ENCODE peak calls at places on chromosomes 16 and 17, in five cellular contexts. One of them, this sample, is unnamed.

GRCh38 chr17:79655672-79656290 is 44.9 kb upstream of the RBFOX3 start:
- DNase-seq in WTC11: no peak
- DNase-seq in K562: no peak
- DNase-seq in GM12878: no peak
- DNase-seq in HepG2: no peak
- DNase-seq in this sample: no peak

GRCh38 chr16:23724438-23725131 is 11.6 kb upstream of the ERN2 start:
- DNase-seq in WTC11: no peak
- DNase-seq in K562: no peak
- DNase-seq in GM12878: no peak
- DNase-seq in HepG2: no peak
- DNase-seq in this sample: no peak

GRCh38 chr17:61144876-61145564 is 254.6 kb upstream of the TBX2 start:
- DNase-seq in WTC11: no peak
- DNase-seq in K562: peak
- DNase-seq in GM12878: no peak
- DNase-seq in HepG2: no peak
- DNase-seq in this sample: no peak

GRCh38 chr16:19698480-19699465 is 19.3 kb downstream of the KNOP1 start:
- DNase-seq in WTC11: no peak
- DNase-seq in K562: no peak
- DNase-seq in GM12878: no peak
- DNase-seq in HepG2: no peak
- DNase-seq in this sample: no peak

GRCh38 chr17:63537001-63537400 is 13.3 kb upstream of the DCAF7 start:
- DNase-seq in WTC11: no peak
- DNase-seq in K562: no peak
- DNase-seq in GM12878: no peak
- DNase-seq in HepG2: no peak
- DNase-seq in this sample: no peak

GRCh38 chr17:7956208-7956965 is 24.4 kb downstream of the CNTROB start:
- DNase-seq in WTC11: no peak
- DNase-seq in K562: no peak
- DNase-seq in GM12878: no peak
- DNase-seq in HepG2: no peak
- DNase-seq in this sample: no peak

GRCh38 chr17:73586921-73587680 is 57.1 kb downstream of the SDK2 start:
- DNase-seq in WTC11: no peak
- DNase-seq in K562: peak
- DNase-seq in GM12878: no peak
- DNase-seq in HepG2: peak
- DNase-seq in this sample: no peak

GRCh38 chr17:61877837-61878236 is 14.5 kb upstream of the BRIP1 start:
- DNase-seq in WTC11: no peak
- DNase-seq in K562: no peak
- DNase-seq in GM12878: no peak
- DNase-seq in HepG2: no peak
- DNase-seq in this sample: no peak

GRCh38 chr16:26005336-26005735 is 313.6 kb downstream of the HS3ST4 start:
- DNase-seq in WTC11: no peak
- DNase-seq in K562: no peak
- DNase-seq in GM12878: no peak
- DNase-seq in HepG2: no peak
- DNase-seq in this sample: no peak

GRCh38 chr16:49560018-49560830 is 186.6 kb downstream of the C16orf78 start:
- DNase-seq in WTC11: no peak
- DNase-seq in K562: no peak
- DNase-seq in GM12878: no peak
- DNase-seq in HepG2: no peak
- DNase-seq in this sample: no peak

GRCh38 chr17:17669851-17670232 is 11.4 kb upstream of the RAI1 start:
- DNase-seq in WTC11: no peak
- DNase-seq in K562: no peak
- DNase-seq in GM12878: no peak
- DNase-seq in HepG2: no peak
- DNase-seq in this sample: no peak

GRCh38 chr16:73956592-73957495 is 339.8 kb upstream of the PSMD7 start:
- DNase-seq in WTC11: peak
- DNase-seq in K562: peak
- DNase-seq in GM12878: peak
- DNase-seq in HepG2: peak
- DNase-seq in this sample: peak

GRCh38 chr17:41914358-41914766 is 4.4 kb downstream of the ACLY start:
- DNase-seq in WTC11: no peak
- DNase-seq in K562: no peak
- DNase-seq in GM12878: no peak
- DNase-seq in HepG2: peak
- DNase-seq in this sample: no peak
- TF ChIP-seq ATF2 in WTC11: no peak
- TF ChIP-seq ATF2 in K562: no peak
- TF ChIP-seq ATF2 in GM12878: no peak
- TF ChIP-seq ATF2 in HepG2: no peak
- TF ChIP-seq ATF2 in this sample: no peak

DNA sequence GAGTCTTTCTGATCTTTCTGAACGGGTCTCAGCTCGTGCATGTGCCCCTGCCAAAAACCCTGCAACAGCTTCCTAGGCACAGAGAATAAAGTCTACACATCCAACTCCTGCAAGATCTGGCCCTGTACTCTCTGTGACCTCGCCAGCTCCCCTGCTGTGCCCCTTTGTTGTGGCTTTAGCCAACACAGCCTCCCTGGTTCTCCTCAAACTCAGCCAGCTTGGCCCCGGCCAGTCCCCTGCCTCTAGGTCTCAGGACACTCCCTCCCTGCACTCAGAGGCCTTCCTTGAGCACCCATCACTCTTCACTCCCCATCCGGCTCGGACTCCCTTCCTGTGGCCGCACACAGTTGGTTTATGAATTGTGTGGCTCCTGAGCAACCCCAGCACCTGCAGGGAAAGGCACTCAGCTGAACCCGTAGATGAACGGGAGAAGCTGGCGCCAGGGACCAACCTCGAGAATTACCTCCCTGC is 1.4 kb downstream of the CEP131 start:
- DNase-seq in WTC11: peak
- DNase-seq in K562: no peak
- DNase-seq in GM12878: no peak
- DNase-seq in HepG2: no peak
- DNase-seq in this sample: no peak
- TF ChIP-seq ATF2 in WTC11: no peak
- TF ChIP-seq ATF2 in K562: no peak
- TF ChIP-seq ATF2 in GM12878: no peak
- TF ChIP-seq ATF2 in HepG2: no peak
- TF ChIP-seq ATF2 in this sample: no peak

DNA sequence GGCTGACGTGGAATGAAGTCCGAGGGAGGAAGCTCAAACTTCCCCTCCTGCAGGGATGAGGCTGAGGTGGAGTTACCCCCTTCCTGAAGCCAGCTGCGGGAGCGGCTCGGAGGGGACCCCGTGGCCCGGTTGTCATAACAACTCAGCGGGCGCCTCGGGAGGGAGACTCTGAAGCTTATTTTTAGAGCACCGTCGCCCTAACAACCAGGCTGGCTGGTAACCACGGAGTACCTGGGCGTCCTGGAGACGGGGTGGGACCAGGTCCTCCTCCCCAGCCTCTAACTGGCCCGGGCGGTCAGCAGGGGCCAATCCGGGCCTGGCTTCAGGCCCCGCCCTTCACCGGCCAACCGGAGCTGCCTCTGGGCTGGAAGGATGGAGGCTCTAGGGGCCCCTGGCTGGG is 27.7 kb downstream of the NECAB2 start:
- DNase-seq in WTC11: peak
- DNase-seq in K562: peak
- DNase-seq in GM12878: no peak
- DNase-seq in HepG2: no peak
- DNase-seq in this sample: no peak
- TF ChIP-seq ATF2 in WTC11: no peak
- TF ChIP-seq ATF2 in K562: no peak
- TF ChIP-seq ATF2 in GM12878: no peak
- TF ChIP-seq ATF2 in HepG2: no peak
- TF ChIP-seq ATF2 in this sample: no peak

DNA sequence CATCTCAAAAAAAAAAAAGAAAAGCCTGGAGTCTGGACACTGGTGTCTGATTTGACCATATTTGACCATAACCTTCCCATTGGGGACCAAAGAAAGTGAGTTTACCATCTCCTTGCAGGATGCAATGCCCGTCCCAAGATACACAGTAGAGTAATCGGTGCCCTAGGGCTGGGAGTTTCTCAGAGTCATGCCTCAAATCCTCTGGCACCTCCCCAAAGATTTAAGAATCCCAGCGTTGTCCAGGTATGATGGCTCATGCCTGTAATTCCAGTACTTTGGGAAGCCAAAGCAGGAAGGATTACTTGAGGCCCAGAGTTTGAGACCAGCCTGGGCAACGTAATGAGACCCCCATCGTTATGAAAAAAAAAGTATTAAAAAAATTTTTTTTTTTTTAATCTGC is 5.0 kb downstream of the PITPNM3 start:
- DNase-seq in WTC11: no peak
- DNase-seq in K562: no peak
- DNase-seq in GM12878: no peak
- DNase-seq in HepG2: no peak
- DNase-seq in this sample: no peak
- TF ChIP-seq ATF2 in WTC11: no peak
- TF ChIP-seq ATF2 in K562: no peak
- TF ChIP-seq ATF2 in GM12878: no peak
- TF ChIP-seq ATF2 in HepG2: no peak
- TF ChIP-seq ATF2 in this sample: no peak

DNA sequence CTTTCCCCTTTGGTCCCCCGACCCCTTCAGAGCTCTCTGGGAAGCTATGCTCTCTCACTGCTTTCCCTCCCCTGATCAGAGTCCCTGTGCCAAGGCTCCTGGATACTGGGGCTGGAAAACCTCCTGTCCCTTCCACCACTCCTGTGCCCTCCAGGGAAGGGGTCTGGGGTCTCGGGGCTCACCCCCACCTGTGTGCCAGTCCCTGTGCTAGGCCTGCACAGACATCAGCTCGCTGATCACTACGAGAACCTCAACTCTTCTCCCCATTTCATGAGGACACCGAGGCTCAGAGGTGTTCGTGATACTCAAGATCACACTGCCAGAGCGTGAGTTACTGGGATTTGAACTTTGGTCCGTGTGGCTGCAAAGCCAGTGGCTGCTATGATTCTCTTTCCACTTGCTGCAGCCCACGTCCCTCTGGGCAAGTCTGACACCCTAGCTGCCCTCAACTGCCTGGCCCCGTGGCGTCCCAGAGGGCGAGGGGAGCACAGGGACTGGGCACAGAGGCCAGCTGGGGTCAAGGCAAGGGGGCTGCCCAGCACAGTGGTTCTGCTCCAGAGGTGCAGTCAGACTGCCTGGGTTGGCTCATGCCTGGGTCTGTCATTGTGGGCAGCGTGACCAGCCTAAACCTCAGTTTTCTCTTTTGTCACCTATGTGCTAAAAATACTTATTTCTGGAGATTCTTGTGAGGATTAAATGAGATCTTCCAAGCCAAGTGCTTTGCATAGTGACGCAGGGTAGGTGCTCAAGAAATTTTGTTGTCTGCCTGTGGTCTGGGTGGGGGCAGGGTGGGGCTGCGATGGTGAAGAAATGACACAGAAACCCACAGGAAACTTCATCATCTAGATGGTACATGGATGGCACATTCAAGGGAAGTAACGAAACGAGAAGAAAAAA is 43.9 kb upstream of the TOB1 start:
- DNase-seq in WTC11: no peak
- DNase-seq in K562: no peak
- DNase-seq in GM12878: no peak
- DNase-seq in HepG2: peak
- DNase-seq in this sample: no peak
- TF ChIP-seq ATF2 in WTC11: no peak
- TF ChIP-seq ATF2 in K562: no peak
- TF ChIP-seq ATF2 in GM12878: no peak
- TF ChIP-seq ATF2 in HepG2: peak
- TF ChIP-seq ATF2 in this sample: no peak

GRCh38 chr17:34781571-34782108 is 179.6 kb downstream of the CCT6B start:
- DNase-seq in WTC11: no peak
- DNase-seq in K562: no peak
- DNase-seq in GM12878: no peak
- DNase-seq in HepG2: no peak
- DNase-seq in this sample: no peak

GRCh38 chr17:34777044-34777443 is 184.2 kb downstream of the CCT6B start:
- DNase-seq in WTC11: no peak
- DNase-seq in K562: no peak
- DNase-seq in GM12878: no peak
- DNase-seq in HepG2: no peak
- DNase-seq in this sample: no peak

GRCh38 chr17:34781071-34781470 is 180.2 kb downstream of the CCT6B start:
- DNase-seq in WTC11: no peak
- DNase-seq in K562: no peak
- DNase-seq in GM12878: no peak
- DNase-seq in HepG2: no peak
- DNase-seq in this sample: no peak

GRCh38 chr17:34782271-34782670 is 179.0 kb downstream of the CCT6B start:
- DNase-seq in WTC11: no peak
- DNase-seq in K562: no peak
- DNase-seq in GM12878: no peak
- DNase-seq in HepG2: no peak
- DNase-seq in this sample: no peak

GRCh38 chr17:34780438-34780837 is 180.8 kb downstream of the CCT6B start:
- DNase-seq in WTC11: no peak
- DNase-seq in K562: no peak
- DNase-seq in GM12878: no peak
- DNase-seq in HepG2: no peak
- DNase-seq in this sample: no peak
- TF ChIP-seq ATF2 in WTC11: no peak
- TF ChIP-seq ATF2 in K562: no peak
- TF ChIP-seq ATF2 in GM12878: no peak
- TF ChIP-seq ATF2 in HepG2: no peak
- TF ChIP-seq ATF2 in this sample: no peak

DNA sequence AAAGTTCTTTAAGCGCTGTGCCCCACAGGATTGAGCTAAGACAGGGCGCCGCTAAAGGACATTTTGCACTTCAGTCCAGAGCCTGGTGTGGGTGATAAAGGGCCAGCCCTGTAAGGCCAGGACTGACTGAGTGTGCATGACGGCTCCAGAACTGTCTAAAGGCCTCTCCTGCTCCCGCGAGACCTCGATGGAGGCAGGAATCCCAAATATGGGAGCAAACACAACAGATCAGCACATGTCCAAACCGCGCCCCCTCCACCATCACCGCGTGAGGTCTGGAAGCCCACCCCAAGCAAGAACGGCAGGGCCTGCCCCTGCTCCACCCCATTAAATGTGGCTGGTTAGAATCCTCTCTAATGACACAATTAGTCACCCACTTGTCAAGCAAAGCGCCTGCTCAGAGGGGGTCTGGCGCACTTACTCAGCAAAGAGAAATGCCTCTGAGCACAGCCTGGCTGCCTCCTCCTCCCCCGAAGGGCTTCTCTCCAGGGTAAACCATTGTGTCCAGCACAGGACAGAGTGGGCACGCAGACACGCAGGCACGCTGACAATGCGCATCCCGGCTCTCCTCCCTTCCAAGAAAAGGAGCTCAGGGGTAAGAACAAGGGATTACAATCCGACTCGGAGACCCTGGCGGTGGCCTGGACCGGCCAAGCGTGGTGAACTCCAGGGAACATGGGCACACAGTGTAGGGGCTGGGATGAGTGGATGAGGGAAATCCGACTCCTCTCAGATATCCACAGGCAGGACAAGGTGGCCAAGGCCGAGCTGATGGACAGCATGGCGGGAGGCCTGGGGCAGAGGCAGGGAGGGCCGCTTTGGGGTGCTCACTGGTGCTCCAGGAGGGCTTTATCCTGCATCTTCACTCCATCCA is 1.5 kb downstream of the MXRA7 start:
- DNase-seq in WTC11: no peak
- DNase-seq in K562: peak
- DNase-seq in GM12878: no peak
- DNase-seq in HepG2: peak
- DNase-seq in this sample: no peak
- TF ChIP-seq ATF2 in WTC11: no peak
- TF ChIP-seq ATF2 in K562: no peak
- TF ChIP-seq ATF2 in GM12878: no peak
- TF ChIP-seq ATF2 in HepG2: no peak
- TF ChIP-seq ATF2 in this sample: no peak

This sample was measured in H1.